ENCODE peak calls at places on chromosomes 4 and X, in six cellular contexts. G is activated naive CD4-positive, alpha-beta T cell treated with anti-CD3 and anti-CD28 coated beads for 36 hours; U is activated CD8-positive, alpha-beta T cell treated with anti-CD3 and anti-CD28 coated beads for 36 hours; F is fibroblast of mammary gland; Z is HEK293T; T is substantia nigra. I is an unnamed sample.

GRCh38 chr4:38237139-38237538 is 276.9 kb downstream of the PTTG2 start:
- DNase-seq in G (no peak), U (no peak), F (peak), Z (no peak), T (no peak), I (peak)

GRCh38 chr4:178970433-178971140 is 1528.3 kb upstream of the AGA start:
- DNase-seq in G (no peak), U (no peak), F (no peak), Z (no peak), T (no peak), I (peak)

GRCh38 chrX:153888344-153888743 is 2.4 kb upstream of the L1CAM start:
- DNase-seq in G (no peak), U (no peak), F (no peak), Z (no peak), T (no peak), I (no peak)

GRCh38 chrX:38365939-38366338 is 13.5 kb downstream of the OTC start:
- DNase-seq in G (no peak), U (no peak), F (no peak), Z (no peak), T (no peak), I (no peak)

GRCh38 chr4:82891728-82892466 is 944 bp upstream of the SEC31A start:
- DNase-seq in G (no peak), U (no peak), F (peak), Z (no peak), T (no peak), I (no peak)

GRCh38 chrX:63258144-63258543 is 93.0 kb downstream of the SPIN4 start:
- DNase-seq in G (no peak), U (no peak), F (no peak), Z (no peak), T (no peak), I (no peak)

GRCh38 chr4:108466936-108467902 is 153.2 kb upstream of the RPL34 start:
- DNase-seq in G (peak), U (peak), F (peak), Z (no peak), T (no peak), I (peak)

GRCh38 chrX:153055827-153056748 is at the start of gene PNMA3:
- DNase-seq in G (no peak), U (peak), F (no peak), Z (no peak), T (no peak), I (no peak)

GRCh38 chr4:55733874-55734437 is 85.6 kb upstream of the EXOC1L start:
- DNase-seq in G (no peak), U (no peak), F (peak), Z (no peak), T (no peak), I (peak)